ENCODE peak calls at places on chromosomes 5 and 9, in six cellular contexts. One of them, this sample, is unnamed.

GRCh38 chr9:106733828-106734227 is 129.1 kb upstream of the ZNF462 start:
- DNase-seq in transverse colon: no peak
- DNase-seq in endodermal cell: no peak
- DNase-seq in stomach: no peak
- DNase-seq in neuronal stem cell: no peak
- DNase-seq in body of pancreas: no peak
- DNase-seq in this sample: no peak

GRCh38 chr5:80136751-80137272 is 101.7 kb downstream of the THBS4 start:
- DNase-seq in transverse colon: no peak
- DNase-seq in endodermal cell: no peak
- DNase-seq in stomach: no peak
- DNase-seq in neuronal stem cell: no peak
- DNase-seq in body of pancreas: no peak
- DNase-seq in this sample: no peak

GRCh38 chr9:21801683-21802417 is 586 bp upstream of the MTAP start:
- DNase-seq in transverse colon: peak; percentile 74
- DNase-seq in endodermal cell: peak; percentile 92
- DNase-seq in stomach: peak; percentile 75
- DNase-seq in neuronal stem cell: peak; percentile 68
- DNase-seq in body of pancreas: peak; percentile 73
- DNase-seq in this sample: peak; percentile 83

GRCh38 chr9:117344892-117345660 is 69.8 kb downstream of the ASTN2 start:
- DNase-seq in transverse colon: no peak
- DNase-seq in endodermal cell: no peak
- DNase-seq in stomach: no peak
- DNase-seq in neuronal stem cell: peak; percentile 18
- DNase-seq in body of pancreas: no peak
- DNase-seq in this sample: no peak

GRCh38 chr5:40359093-40359492 is 320.6 kb upstream of the PTGER4 start:
- DNase-seq in transverse colon: no peak
- DNase-seq in endodermal cell: no peak
- DNase-seq in stomach: no peak
- DNase-seq in neuronal stem cell: no peak
- DNase-seq in body of pancreas: no peak
- DNase-seq in this sample: no peak

GRCh38 chr5:143197260-143197656 is 206.2 kb downstream of the NR3C1 start:
- DNase-seq in transverse colon: no peak
- DNase-seq in endodermal cell: no peak
- DNase-seq in stomach: no peak
- DNase-seq in neuronal stem cell: no peak
- DNase-seq in body of pancreas: no peak
- DNase-seq in this sample: no peak

GRCh38 chr9:79014929-79015699 is 556.7 kb upstream of the TLE4 start:
- DNase-seq in transverse colon: no peak
- DNase-seq in endodermal cell: no peak
- DNase-seq in stomach: no peak
- DNase-seq in neuronal stem cell: no peak
- DNase-seq in body of pancreas: no peak
- DNase-seq in this sample: no peak

GRCh38 chr9:7965091-7965490 is 165.5 kb upstream of the DMAC1 start:
- DNase-seq in transverse colon: no peak
- DNase-seq in endodermal cell: no peak
- DNase-seq in stomach: no peak
- DNase-seq in neuronal stem cell: no peak
- DNase-seq in body of pancreas: no peak
- DNase-seq in this sample: no peak

GRCh38 chr5:52759381-52759780 is 28.3 kb upstream of the ITGA1 start:
- DNase-seq in transverse colon: no peak
- DNase-seq in endodermal cell: no peak
- DNase-seq in stomach: no peak
- DNase-seq in neuronal stem cell: no peak
- DNase-seq in body of pancreas: no peak
- DNase-seq in this sample: no peak

GRCh38 chr9:31677877-31678276 is 706.6 kb upstream of the ACO1 start:
- DNase-seq in transverse colon: no peak
- DNase-seq in endodermal cell: no peak
- DNase-seq in stomach: no peak
- DNase-seq in neuronal stem cell: no peak
- DNase-seq in body of pancreas: no peak
- DNase-seq in this sample: no peak

GRCh38 chr5:60184599-60184998 is 291.1 kb upstream of the PDE4D start:
- DNase-seq in transverse colon: no peak
- DNase-seq in endodermal cell: no peak
- DNase-seq in stomach: no peak
- DNase-seq in neuronal stem cell: no peak
- DNase-seq in body of pancreas: no peak
- DNase-seq in this sample: no peak

GRCh38 chr5:149135536-149136201 is 5.6 kb upstream of the ABLIM3 start:
- DNase-seq in transverse colon: no peak
- DNase-seq in endodermal cell: no peak
- DNase-seq in stomach: no peak
- DNase-seq in neuronal stem cell: no peak
- DNase-seq in body of pancreas: no peak
- DNase-seq in this sample: no peak

GRCh38 chr5:96627792-96628191 is 34.4 kb upstream of the CAST start:
- DNase-seq in transverse colon: no peak
- DNase-seq in endodermal cell: no peak
- DNase-seq in stomach: no peak
- DNase-seq in neuronal stem cell: no peak
- DNase-seq in body of pancreas: no peak
- DNase-seq in this sample: no peak

GRCh38 chr9:108162664-108163063 is 673.1 kb upstream of the KLF4 start:
- DNase-seq in transverse colon: no peak
- DNase-seq in endodermal cell: no peak
- DNase-seq in stomach: no peak
- DNase-seq in neuronal stem cell: no peak
- DNase-seq in body of pancreas: no peak
- DNase-seq in this sample: no peak

DNA sequence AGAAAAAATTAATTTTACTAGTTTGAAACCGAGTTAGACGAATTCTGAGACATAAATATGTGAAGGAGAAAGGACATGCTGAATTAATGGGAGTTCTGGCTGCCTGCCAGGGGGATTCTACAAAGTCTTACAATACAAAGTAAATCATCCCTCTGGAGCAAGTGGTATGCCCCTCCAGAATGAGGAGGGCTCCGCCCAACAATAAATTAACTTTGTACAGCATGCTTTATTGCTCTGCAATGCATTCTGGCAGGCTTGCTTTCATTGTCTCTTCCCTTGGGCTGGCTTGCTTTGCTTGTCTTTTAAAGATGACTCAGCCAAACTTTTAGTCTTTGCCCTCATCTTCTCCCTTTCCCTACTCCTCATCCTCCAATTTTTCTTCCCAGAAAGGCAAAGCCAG is 11.7 kb upstream of the PCDHB1 start:
- DNase-seq in transverse colon: no peak
- DNase-seq in endodermal cell: no peak
- DNase-seq in stomach: no peak
- DNase-seq in neuronal stem cell: no peak
- DNase-seq in body of pancreas: peak; percentile 12
- DNase-seq in this sample: no peak
- H3K4me3 ChIP-seq in transverse colon: no peak overlapping the region
- H3K4me3 ChIP-seq in endodermal cell: peak overlapping the region; percentile 98
- H3K4me3 ChIP-seq in stomach: no peak overlapping the region
- H3K4me3 ChIP-seq in neuronal stem cell: no peak overlapping the region
- H3K4me3 ChIP-seq in body of pancreas: no peak overlapping the region
- H3K4me3 ChIP-seq in this sample: peak overlapping the region; percentile 64

GRCh38 chr5:73301208-73302088 is 128.5 kb downstream of the TMEM174 start:
- DNase-seq in transverse colon: no peak
- DNase-seq in endodermal cell: peak; percentile 65
- DNase-seq in stomach: no peak
- DNase-seq in neuronal stem cell: peak; percentile 8
- DNase-seq in body of pancreas: no peak
- DNase-seq in this sample: no peak
- H3K27me3 ChIP-seq in transverse colon: peaks cover 100% of the 10 kb centered on the region
- H3K27me3 ChIP-seq in endodermal cell: peaks cover 100% of the 10 kb centered on the region
- H3K27me3 ChIP-seq in stomach: peaks cover 87% of the 10 kb centered on the region
- H3K27me3 ChIP-seq in neuronal stem cell: peaks cover 98% of the 10 kb centered on the region
- H3K27me3 ChIP-seq in body of pancreas: no peaks in the 10 kb centered on the region
- H3K27me3 ChIP-seq in this sample: peaks cover 99% of the 10 kb centered on the region

GRCh38 chr5:7869474-7870136 is 657 bp downstream of the MTRR start:
- DNase-seq in transverse colon: peak; percentile 37
- DNase-seq in endodermal cell: no peak
- DNase-seq in stomach: peak; percentile 36
- DNase-seq in neuronal stem cell: no peak
- DNase-seq in body of pancreas: peak; percentile 21
- DNase-seq in this sample: no peak
- H3K4me1 ChIP-seq in transverse colon: peaks cover 18% of the 10 kb centered on the region
- H3K4me1 ChIP-seq in endodermal cell: peaks cover 7% of the 10 kb centered on the region
- H3K4me1 ChIP-seq in stomach: peaks cover 11% of the 10 kb centered on the region
- H3K4me1 ChIP-seq in neuronal stem cell: peaks cover 7% of the 10 kb centered on the region
- H3K4me1 ChIP-seq in body of pancreas: peaks cover 28% of the 10 kb centered on the region
- H3K4me1 ChIP-seq in this sample: peaks cover 14% of the 10 kb centered on the region

DNA sequence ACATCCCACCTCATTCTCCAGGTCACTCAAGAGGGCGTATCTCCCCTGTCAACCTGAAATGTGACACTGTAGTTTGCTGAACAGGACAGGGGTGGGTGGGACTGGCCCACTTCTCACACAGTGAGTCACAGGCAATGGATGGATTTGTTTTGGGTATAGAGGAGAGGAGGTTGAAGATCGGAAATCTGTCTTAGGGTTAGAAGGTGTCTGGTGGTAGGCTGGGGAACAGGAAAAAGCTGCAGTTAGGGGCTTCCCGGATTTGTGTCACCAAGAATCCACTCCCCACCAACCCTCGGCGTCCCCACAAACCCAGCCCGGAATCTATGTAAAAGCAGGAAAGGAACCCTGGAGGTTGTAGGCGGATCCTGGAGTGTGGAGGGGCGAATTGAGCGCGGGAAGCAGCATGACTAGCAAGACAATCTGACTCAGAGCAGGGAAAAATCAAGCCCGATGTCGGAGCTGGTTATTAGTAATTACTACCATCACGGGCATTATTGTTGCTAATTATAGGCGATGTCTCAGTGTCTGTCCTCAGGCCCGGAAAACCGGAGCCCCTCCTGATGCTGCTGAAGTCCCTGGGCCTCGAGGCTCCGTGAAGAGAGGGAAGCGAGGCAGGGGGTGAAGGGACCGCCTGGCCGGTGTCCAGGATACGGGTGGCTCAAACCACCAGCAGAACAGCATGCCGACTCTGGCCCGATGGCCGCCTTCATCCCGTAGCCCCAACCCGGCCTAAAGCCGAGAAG is 1.7 kb upstream of the IRX1 start:
- DNase-seq in transverse colon: no peak
- DNase-seq in endodermal cell: peak; percentile 66
- DNase-seq in stomach: no peak
- DNase-seq in neuronal stem cell: no peak
- DNase-seq in body of pancreas: no peak
- DNase-seq in this sample: no peak
- H3K4me3 ChIP-seq in transverse colon: no peak overlapping the region
- H3K4me3 ChIP-seq in endodermal cell: peak overlapping the region; percentile 49
- H3K4me3 ChIP-seq in stomach: no peak overlapping the region
- H3K4me3 ChIP-seq in neuronal stem cell: peak overlapping the region; percentile 74
- H3K4me3 ChIP-seq in body of pancreas: no peak overlapping the region
- H3K4me3 ChIP-seq in this sample: peak overlapping the region; percentile 65

DNA sequence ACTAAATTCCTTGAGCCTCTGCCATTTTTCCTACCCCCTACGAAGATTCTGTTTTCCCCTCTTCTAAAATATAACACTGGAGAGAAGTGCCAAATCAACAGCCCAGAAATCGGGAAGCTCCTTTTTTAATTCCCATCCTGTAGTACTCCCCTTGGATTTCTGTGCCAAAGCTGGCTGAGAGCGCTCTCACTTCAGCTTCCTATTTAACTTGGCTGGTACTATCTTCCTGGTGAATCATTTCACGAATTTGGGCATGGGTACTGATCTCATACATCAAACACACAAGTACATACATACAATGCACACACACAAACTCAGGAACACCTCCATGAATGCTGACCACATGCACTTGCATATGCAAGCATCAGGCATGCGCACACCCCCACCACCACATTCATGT is 578.3 kb upstream of the WWC1 start:
- DNase-seq in transverse colon: no peak
- DNase-seq in endodermal cell: no peak
- DNase-seq in stomach: no peak
- DNase-seq in neuronal stem cell: no peak
- DNase-seq in body of pancreas: no peak
- DNase-seq in this sample: no peak
- H3K27me3 ChIP-seq in transverse colon: no peaks in the 10 kb centered on the region
- H3K27me3 ChIP-seq in endodermal cell: no peaks in the 10 kb centered on the region
- H3K27me3 ChIP-seq in stomach: no peaks in the 10 kb centered on the region
- H3K27me3 ChIP-seq in neuronal stem cell: no peaks in the 10 kb centered on the region
- H3K27me3 ChIP-seq in body of pancreas: no peaks in the 10 kb centered on the region
- H3K27me3 ChIP-seq in this sample: no peaks in the 10 kb centered on the region

DNA sequence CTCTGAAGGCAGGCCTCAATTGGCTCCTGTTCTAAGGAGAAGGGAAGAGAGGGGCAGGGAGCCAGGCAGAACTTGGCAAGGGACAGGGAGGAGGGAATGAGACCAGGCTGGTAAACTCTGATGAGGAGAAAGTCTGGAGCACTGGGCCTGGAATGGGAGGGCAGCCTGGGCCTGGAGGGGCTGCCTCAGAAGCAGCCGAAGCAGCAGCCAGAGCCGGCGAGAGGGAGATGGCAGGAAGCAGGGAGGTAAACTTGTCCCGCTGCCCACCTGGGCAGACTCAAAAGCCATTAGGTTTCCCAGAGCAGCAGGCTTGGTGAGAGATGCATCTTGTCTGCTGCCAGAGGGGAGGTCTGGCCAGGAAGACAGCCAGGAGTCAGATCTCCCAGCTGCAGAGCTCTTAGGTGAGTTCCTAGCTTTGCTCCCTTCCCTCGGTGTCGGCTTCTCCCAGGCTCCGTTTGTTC is 37.0 kb upstream of the CRB2 start:
- DNase-seq in transverse colon: no peak
- DNase-seq in endodermal cell: no peak
- DNase-seq in stomach: peak; percentile 68
- DNase-seq in neuronal stem cell: no peak
- DNase-seq in body of pancreas: no peak
- DNase-seq in this sample: no peak
- H3K4me1 ChIP-seq in transverse colon: no peaks in the 10 kb centered on the region
- H3K4me1 ChIP-seq in endodermal cell: no peaks in the 10 kb centered on the region
- H3K4me1 ChIP-seq in stomach: peaks cover 8% of the 10 kb centered on the region
- H3K4me1 ChIP-seq in neuronal stem cell: peaks cover 3% of the 10 kb centered on the region
- H3K4me1 ChIP-seq in body of pancreas: no peaks in the 10 kb centered on the region
- H3K4me1 ChIP-seq in this sample: peaks cover 13% of the 10 kb centered on the region